ENCODE peak calls at places on chromosomes 12 and 14, in six cellular contexts. W, E, K, C, Z and Y are unnamed samples.

GRCh38 chr14:36264107-36264506 is 56.3 kb downstream of the MBIP start:
- DNase-seq in W (no peak), E (no peak), K (no peak), Z (no peak), C (no peak), Y (no peak)

GRCh38 chr12:53737951-53738833 is 10.9 kb upstream of the CALCOCO1 start:
- DNase-seq in W (no peak), C (peak), K (no peak), E (no peak), Z (peak), Y (no peak)

GRCh38 chr12:95642583-95642982 is 91.3 kb upstream of the USP44 start:
- DNase-seq in K (no peak), C (no peak), E (no peak), W (no peak), Z (no peak), Y (no peak)

GRCh38 chr12:93109794-93110203 is 180.7 kb upstream of the EEA1 start:
- DNase-seq in E (no peak), W (no peak), Z (no peak), K (no peak), C (no peak), Y (no peak)

GRCh38 chr12:108307006-108307405 is 32.1 kb downstream of the CMKLR1 start:
- DNase-seq in C (no peak), K (no peak), W (no peak), Z (no peak), E (peak), Y (no peak)

GRCh38 chr12:57657744-57658143 is 24.7 kb upstream of the B4GALNT1 start:
- DNase-seq in K (no peak), E (peak), Z (no peak), W (no peak), C (no peak), Y (no peak)

GRCh38 chr14:81319314-81319713 is 80.8 kb downstream of the STON2 start:
- DNase-seq in Z (no peak), K (no peak), E (no peak), W (peak), C (no peak), Y (no peak)

GRCh38 chr12:46938071-46938678 is 112.4 kb upstream of the SLC38A4 start:
- DNase-seq in E (peak), K (no peak), Z (no peak), C (no peak), W (peak), Y (no peak)

GRCh38 chr12:71152838-71153237 is 5.0 kb downstream of the TSPAN8 start:
- DNase-seq in W (no peak), C (no peak), K (no peak), E (no peak), Z (no peak), Y (no peak)

GRCh38 chr14:72665259-72665658 is 228.6 kb downstream of the DPF3 start:
- DNase-seq in W (peak), C (no peak), E (peak), K (no peak), Z (no peak), Y (no peak)

GRCh38 chr14:32417956-32418552 is 89.0 kb downstream of the AKAP6 start:
- DNase-seq in C (no peak), K (no peak), E (peak), W (no peak), Z (no peak), Y (no peak)

GRCh38 chr14:51538973-51539372 is 112.7 kb upstream of the FRMD6 start:
- DNase-seq in Z (no peak), E (no peak), C (no peak), K (no peak), W (no peak), Y (no peak)
- H3K9ac ChIP-seq in Z (peak), E (no peak), C (no peak), K (no peak), W (no peak), Y (no peak)

GRCh38 chr12:68356060-68356748 is 24.0 kb upstream of the MDM1 start:
- DNase-seq in W (no peak), E (no peak), Z (no peak), K (no peak), C (no peak), Y (no peak)
- TF ChIP-seq USF2 in W (no peak), E (no peak), Z (no peak), K (no peak), C (no peak), Y (no peak)

GRCh38 chr14:92037989-92038388 is 1.9 kb downstream of the TRIP11 start:
- DNase-seq in W (no peak), E (peak), Z (peak), C (no peak), K (no peak), Y (no peak)

GRCh38 chr14:92035890-92036289 is 4.0 kb downstream of the TRIP11 start:
- DNase-seq in E (no peak), Z (no peak), C (no peak), W (no peak), K (no peak), Y (no peak)

GRCh38 chr14:92033912-92034687 is 5.8 kb downstream of the TRIP11 start:
- DNase-seq in K (no peak), C (no peak), E (no peak), Z (no peak), W (peak), Y (no peak)

GRCh38 chr14:92039073-92039719 is 663 bp downstream of the TRIP11 start:
- DNase-seq in K (no peak), Z (peak), W (peak), E (peak), C (peak), Y (peak)

GRCh38 chr14:92033433-92033832 is 6.4 kb downstream of the TRIP11 start:
- DNase-seq in W (no peak), E (no peak), C (no peak), Z (no peak), K (no peak), Y (no peak)
- H3K9ac ChIP-seq in W (no peak), E (no peak), C (no peak), Z (no peak), K (no peak), Y (no peak)

GRCh38 chr12:132478433-132478803 is 11.5 kb upstream of the FBRSL1 start:
- DNase-seq in C (no peak), E (no peak), W (no peak), Z (no peak), K (no peak), Y (no peak)
- TF ChIP-seq USF2 in C (no peak), E (no peak), W (no peak), Z (no peak), K (no peak), Y (no peak)

GRCh38 chr12:113876160-113876559 is 90.0 kb downstream of the RBM19 start:
- DNase-seq in E (no peak), C (no peak), W (no peak), Z (no peak), K (no peak), Y (no peak)
- H3K9ac ChIP-seq in E (peak), C (no peak), W (no peak), Z (no peak), K (no peak), Y (no peak)